ENCODE peak calls at places on chromosomes 1 and 21, in nine cellular contexts. L, T, D, Y, A, W, S, F and J are unnamed samples.

GRCh38 chr1:184052194-184052559 is 647 bp downstream of the TSEN15 start:
- DNase-seq in S (no peak), W (no peak), A (no peak), F (no peak), T (no peak), D (no peak), L (no peak), Y (no peak), J (no peak)

GRCh38 chr1:58060548-58061170 is 485.9 kb downstream of the OMA1 start:
- DNase-seq in W (no peak), Y (no peak), T (no peak), D (no peak), S (no peak), L (no peak), F (no peak), A (no peak), J (peak; percentile 87)

GRCh38 chr1:180098242-180098995 is 56.2 kb upstream of the QSOX1 start:
- DNase-seq in L (no peak), A (no peak), W (no peak), D (no peak), S (no peak), Y (no peak), F (no peak), T (no peak), J (no peak)

GRCh38 chr1:244325056-244325764 is 126.5 kb downstream of the ADSS2 start:
- DNase-seq in Y (no peak), S (no peak), A (no peak), F (no peak), D (no peak), L (no peak), T (no peak), W (no peak), J (no peak)

GRCh38 chr1:87953732-87954344 is 625.2 kb downstream of the LMO4 start:
- DNase-seq in T (peak; percentile 61), D (peak; percentile 26), Y (peak; percentile 64), S (peak; percentile 73), F (peak; percentile 75), L (peak; percentile 56), W (peak; percentile 57), A (peak; percentile 57), J (no peak)

GRCh38 chr1:3393024-3393986 is 61.2 kb upstream of the ARHGEF16 start:
- DNase-seq in L (peak; percentile 74), F (peak; percentile 20), Y (no peak), D (no peak), T (no peak), W (no peak), S (no peak), A (peak; percentile 26), J (no peak)

GRCh38 chr21:36825683-36826082 is 126.8 kb downstream of the SIM2 start:
- DNase-seq in D (peak; percentile 36), A (no peak), S (no peak), F (no peak), Y (no peak), L (no peak), T (no peak), W (no peak), J (no peak)

GRCh38 chr1:76511226-76511625 is 356.1 kb upstream of the ST6GALNAC5 start:
- DNase-seq in L (no peak), S (no peak), T (no peak), W (no peak), F (no peak), A (no peak), Y (no peak), D (no peak), J (no peak)

GRCh38 chr1:36115200-36115669 is 9.8 kb downstream of the COL8A2 start:
- DNase-seq in A (no peak), S (no peak), Y (no peak), L (no peak), F (no peak), W (no peak), D (peak; percentile 39), T (no peak), J (no peak)

GRCh38 chr1:153537376-153537730 is 1.6 kb upstream of the S100A6 start:
- DNase-seq in F (no peak), A (no peak), L (no peak), S (no peak), D (no peak), Y (no peak), T (peak; percentile 32), W (no peak), J (no peak)

GRCh38 chr1:241265428-241265827 is 91.6 kb downstream of the RGS7 start:
- DNase-seq in D (no peak), W (no peak), S (no peak), F (no peak), Y (no peak), L (no peak), A (no peak), T (no peak), J (no peak)

GRCh38 chr1:56404561-56405030 is 174.8 kb downstream of the PLPP3 start:
- DNase-seq in L (peak; percentile 83), T (no peak), D (no peak), Y (no peak), S (no peak), A (peak; percentile 27), W (no peak), F (no peak), J (no peak)

GRCh38 chr1:184186167-184186566 is 134.6 kb downstream of the TSEN15 start:
- DNase-seq in W (no peak), A (no peak), S (no peak), T (no peak), F (no peak), Y (no peak), D (no peak), L (no peak), J (no peak)

GRCh38 chr1:71351438-71351837 is 270.6 kb upstream of the ZRANB2 start:
- DNase-seq in W (no peak), Y (no peak), D (no peak), A (no peak), F (no peak), S (no peak), T (no peak), L (no peak), J (no peak)

GRCh38 chr1:50851034-50851433 is 109.0 kb downstream of the FAF1 start:
- DNase-seq in D (no peak), A (no peak), W (no peak), F (no peak), L (no peak), T (no peak), S (no peak), Y (no peak), J (no peak)

GRCh38 chr1:41045740-41046139 is 24.2 kb upstream of the SLFNL1 start:
- DNase-seq in F (peak; percentile 51), W (peak; percentile 93), S (peak; percentile 45), A (no peak), Y (peak; percentile 38), T (no peak), D (no peak), L (peak; percentile 41), J (no peak)

GRCh38 chr1:212091438-212092121 is 56.0 kb downstream of the DTL start:
- DNase-seq in Y (no peak), T (no peak), L (no peak), D (no peak), A (no peak), F (no peak), S (no peak), W (no peak), J (no peak)

DNA sequence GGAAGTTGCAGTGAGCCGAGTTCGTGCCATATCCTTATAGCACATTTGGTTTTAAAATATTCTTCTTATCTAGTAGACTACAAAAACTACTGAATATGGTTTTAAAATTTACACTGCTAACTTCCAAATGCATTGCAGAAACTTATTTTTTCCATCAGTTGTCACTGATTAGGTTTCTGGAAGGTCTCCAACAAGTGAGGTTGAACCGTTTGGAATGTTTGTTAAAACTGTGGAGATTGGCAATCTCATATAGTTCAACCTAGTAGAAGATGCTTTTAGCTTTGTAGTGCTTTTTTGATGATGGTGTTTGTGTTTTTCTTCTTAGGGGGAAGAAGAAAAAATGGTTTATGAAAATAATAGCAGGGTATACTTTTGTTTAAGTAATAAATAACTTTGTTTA is 12.9 kb downstream of the CENPF start:
- DNase-seq in L (no peak), S (no peak), T (no peak), D (no peak), F (no peak), W (no peak), A (no peak), Y (no peak), J (no peak)
- H3K36me3 ChIP-seq in L (peaks cover 5% of the 10 kb centered on the region), S (no peaks in the 10 kb centered on the region), T (no peaks in the 10 kb centered on the region), D (peaks cover 75% of the 10 kb centered on the region), F (no peaks in the 10 kb centered on the region), W (no peaks in the 10 kb centered on the region), A (no peaks in the 10 kb centered on the region), Y (no peaks in the 10 kb centered on the region), J (no peaks in the 10 kb centered on the region)

GRCh38 chr1:10467078-10467477 is 5.3 kb downstream of the DFFA start:
- DNase-seq in F (no peak), D (no peak), A (no peak), S (no peak), L (no peak), W (no peak), Y (no peak), T (no peak), J (no peak)
- TF ChIP-seq CTCF in F (no peak), D (no peak), A (no peak), S (no peak), L (no peak), W (no peak), Y (no peak), T (no peak), J (no peak)

DNA sequence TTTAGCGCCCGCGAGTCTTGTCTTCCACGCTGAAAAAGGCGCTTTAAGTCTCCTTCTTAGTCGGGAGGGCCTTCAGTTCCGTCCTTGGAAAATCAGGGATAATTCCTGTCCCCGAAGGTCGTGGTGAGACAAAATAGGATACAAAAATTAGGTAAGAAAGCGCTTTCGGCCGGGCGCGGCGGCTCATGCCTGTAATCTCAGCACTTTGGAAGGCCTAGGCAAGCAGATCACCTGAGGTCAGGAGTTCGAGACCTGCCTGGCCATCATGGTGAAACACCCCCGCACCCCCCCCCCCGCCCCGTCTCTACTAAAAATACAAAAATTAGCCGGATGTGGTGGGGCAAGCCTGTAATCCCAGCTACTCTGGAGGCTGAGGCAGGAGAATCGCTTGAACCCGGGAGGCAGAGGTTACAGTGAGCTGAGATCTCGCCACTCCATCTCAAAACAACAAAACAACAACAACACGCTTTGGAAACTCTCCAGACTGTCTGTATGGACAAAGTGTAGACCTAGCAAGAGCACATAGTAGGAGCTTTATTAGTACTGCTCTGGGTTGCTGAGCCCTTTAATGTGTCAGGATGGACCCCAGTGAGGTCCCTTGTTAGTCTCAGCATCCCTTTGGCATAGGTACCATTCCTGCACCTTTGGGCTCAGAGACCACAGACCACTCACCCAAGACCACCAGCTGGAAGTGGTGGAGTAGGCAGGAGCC is 790 bp upstream of the TMEM54 start:
- DNase-seq in L (no peak), A (no peak), T (no peak), W (no peak), D (no peak), S (no peak), F (no peak), Y (no peak), J (no peak)
- TF ChIP-seq POLR2A in L (no peak), A (no peak), T (no peak), W (no peak), D (no peak), S (no peak), F (no peak), Y (no peak), J (no peak)

DNA sequence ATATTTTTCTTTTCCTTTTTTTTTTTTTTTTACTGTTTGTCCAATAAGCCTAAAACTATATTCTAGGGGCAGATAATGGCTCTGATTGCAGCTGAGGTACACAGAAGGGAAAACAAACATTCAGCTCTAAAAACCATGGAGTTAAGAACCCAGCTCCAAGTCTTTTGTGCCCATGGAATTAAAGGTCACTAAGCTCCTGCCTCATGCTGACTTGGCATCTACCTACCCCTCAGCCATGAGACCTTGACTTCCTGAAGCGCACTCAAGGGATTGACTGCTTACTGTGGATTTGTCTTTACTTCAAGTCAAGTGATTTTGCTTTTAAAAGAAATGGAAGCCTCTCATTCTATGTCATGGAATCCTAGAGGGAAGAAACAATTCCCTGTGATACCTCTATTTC is 192.3 kb downstream of the AMY1C start:
- DNase-seq in F (no peak), D (no peak), W (no peak), Y (no peak), S (no peak), L (no peak), A (no peak), T (no peak), J (no peak)
- H3K36me3 ChIP-seq in F (no peaks in the 10 kb centered on the region), D (no peaks in the 10 kb centered on the region), W (no peaks in the 10 kb centered on the region), Y (no peaks in the 10 kb centered on the region), S (no peaks in the 10 kb centered on the region), L (no peaks in the 10 kb centered on the region), A (no peaks in the 10 kb centered on the region), T (no peaks in the 10 kb centered on the region), J (no peaks in the 10 kb centered on the region)